ENCODE peak calls at places on chromosomes 16 and 17, in eight cellular contexts. I is choroid plexus epithelial cell, G is cardiac fibroblast, C is Kasumi-1, B is NCI-H2081, J is ovary, X is brain microvascular endothelial cell, S is psoas muscle. L is an unnamed sample.
A peak's percentile ranks its signal among the peaks of the same experiment; 100 is the strongest.

GRCh38 chr16:763903-764750 is 3.6 kb downstream of the MSLN start:
- DNase-seq in I (no peak), G (no peak), C (no peak), B (no peak), J (no peak), X (no peak), S (no peak), L (no peak)

GRCh38 chr16:1533443-1533951 is at the start of gene TMEM204:
- DNase-seq in I (peak; percentile 67), G (peak; percentile 85), C (no peak), B (no peak), J (peak; percentile 81), X (peak; percentile 46), S (peak; percentile 79), L (no peak)

GRCh38 chr16:50272111-50272571 is 5.8 kb downstream of the ADCY7 start:
- DNase-seq in I (no peak), G (no peak), C (no peak), B (no peak), J (peak; percentile 31), X (no peak), S (no peak), L (no peak)

GRCh38 chr17:74641949-74642298 is 18.4 kb upstream of the CD300E start:
- DNase-seq in I (no peak), G (no peak), C (no peak), B (no peak), J (no peak), X (no peak), S (no peak), L (no peak)

GRCh38 chr16:10086620-10087019 is 95.6 kb downstream of the GRIN2A start:
- DNase-seq in I (no peak), G (no peak), C (no peak), B (no peak), J (no peak), X (no peak), S (no peak), L (no peak)

GRCh38 chr16:84501077-84501735 is 3.3 kb downstream of the MEAK7 start:
- DNase-seq in I (peak; percentile 33), G (peak; percentile 70), C (no peak), B (no peak), J (peak; percentile 45), X (peak; percentile 17), S (no peak), L (peak; percentile 94)

GRCh38 chr16:9859706-9860105 is 322.5 kb downstream of the GRIN2A start:
- DNase-seq in I (no peak), G (no peak), C (no peak), B (no peak), J (no peak), X (no peak), S (no peak), L (no peak)

GRCh38 chr17:40467281-40467867 is 24.1 kb downstream of the IGFBP4 start:
- DNase-seq in I (peak; percentile 57), G (peak; percentile 41), C (no peak), B (no peak), J (no peak), X (no peak), S (no peak), L (no peak)

GRCh38 chr16:81469183-81469677 is 24.6 kb downstream of the CMIP start:
- DNase-seq in I (no peak), G (no peak), C (no peak), B (no peak), J (no peak), X (no peak), S (no peak), L (no peak)

GRCh38 chr16:67092227-67092626 is 17.5 kb upstream of the PHAF1 start:
- DNase-seq in I (peak; percentile 62), G (peak; percentile 85), C (no peak), B (no peak), J (no peak), X (no peak), S (no peak), L (no peak)

L was measured in NCI-H226.